ENCODE peak calls at places on chromosomes 7 and 10, in five cellular contexts. J is Peyer's patch, Z is cardiac fibroblast, S is neural crest cell, E is foreskin fibroblast. T is an unnamed sample.
A peak's percentile ranks its signal among the peaks of the same experiment; 100 is the strongest.

GRCh38 chr7:30147785-30148184 is 13.0 kb downstream of the MTURN start:
- DNase-seq in Z (no peak), E (no peak), J (no peak), S (no peak), T (no peak)

GRCh38 chr7:87152897-87153641 is 816 bp downstream of the DMTF1 start:
- DNase-seq in S (peak; percentile 14), E (peak; percentile 28), Z (peak; percentile 48), J (no peak), T (no peak)

GRCh38 chr10:16948335-16948734 is 131.1 kb upstream of the RSU1 start:
- DNase-seq in Z (no peak), J (no peak), S (no peak), E (no peak), T (no peak)

GRCh38 chr10:30788307-30788706 is 158.8 kb upstream of the LYZL2 start:
- DNase-seq in J (no peak), E (peak; percentile 75), S (no peak), Z (peak; percentile 62), T (no peak)

GRCh38 chr7:140423501-140423900 is 19.6 kb downstream of the RAB19 start:
- DNase-seq in E (no peak), S (no peak), J (no peak), Z (no peak), T (no peak)

GRCh38 chr10:59880976-59881510 is 25.3 kb downstream of the CCDC6 start:
- DNase-seq in J (no peak), Z (no peak), E (no peak), S (no peak), T (no peak)

GRCh38 chr7:3991771-3992231 is 690.3 kb upstream of the FOXK1 start:
- DNase-seq in S (no peak), J (no peak), Z (no peak), E (no peak), T (no peak)

GRCh38 chr7:13115157-13115772 is 427.8 kb downstream of the ARL4A start:
- DNase-seq in Z (peak; percentile 18), E (peak; percentile 30), J (no peak), S (no peak), T (no peak)

GRCh38 chr10:5832946-5833345 is 19.7 kb upstream of the GDI2 start:
- DNase-seq in Z (no peak), S (no peak), E (no peak), J (peak; percentile 76), T (no peak)

GRCh38 chr10:102988404-102989314 is 70.6 kb downstream of the CNNM2 start:
- DNase-seq in Z (peak; percentile 28), E (peak; percentile 14), J (no peak), S (no peak), T (no peak)

GRCh38 chr10:28681345-28681763 is 4.0 kb downstream of the BAMBI start:
- DNase-seq in J (no peak), S (no peak), E (no peak), Z (no peak), T (no peak)

GRCh38 chr7:159094030-159094740 is 50.5 kb downstream of the VIPR2 start:
- DNase-seq in Z (no peak), E (no peak), J (peak; percentile 33), S (no peak), T (no peak)

GRCh38 chr7:8152489-8153192 is 109.3 kb downstream of the ICA1 start:
- DNase-seq in S (no peak), J (no peak), E (no peak), Z (no peak), T (no peak)

GRCh38 chr7:1938788-1939433 is 268.8 kb downstream of the ELFN1 start:
- DNase-seq in E (no peak), Z (no peak), S (no peak), J (peak; percentile 48), T (no peak)

GRCh38 chr7:90824386-90825307 is 228.5 kb downstream of the CDK14 start:
- DNase-seq in Z (peak; percentile 90), E (peak; percentile 85), S (no peak), J (no peak), T (no peak)

GRCh38 chr10:131043039-131043691 is 268.4 kb downstream of the TCERG1L start:
- DNase-seq in J (no peak), Z (no peak), S (no peak), E (no peak), T (no peak)

GRCh38 chr10:98055875-98056516 is 25.6 kb upstream of the CRTAC1 start:
- DNase-seq in Z (peak; percentile 11), J (no peak), E (peak; percentile 37), S (peak; percentile 50), T (no peak)

GRCh38 chr10:13056461-13057077 is 43.4 kb upstream of the OPTN start:
- DNase-seq in E (peak; percentile 9), S (no peak), Z (peak; percentile 16), J (no peak), T (no peak)

GRCh38 chr10:43160067-43160918 is 22.0 kb downstream of the CSGALNACT2 start:
- DNase-seq in E (peak; percentile 91), Z (peak; percentile 90), S (no peak), J (no peak), T (no peak)

DNA sequence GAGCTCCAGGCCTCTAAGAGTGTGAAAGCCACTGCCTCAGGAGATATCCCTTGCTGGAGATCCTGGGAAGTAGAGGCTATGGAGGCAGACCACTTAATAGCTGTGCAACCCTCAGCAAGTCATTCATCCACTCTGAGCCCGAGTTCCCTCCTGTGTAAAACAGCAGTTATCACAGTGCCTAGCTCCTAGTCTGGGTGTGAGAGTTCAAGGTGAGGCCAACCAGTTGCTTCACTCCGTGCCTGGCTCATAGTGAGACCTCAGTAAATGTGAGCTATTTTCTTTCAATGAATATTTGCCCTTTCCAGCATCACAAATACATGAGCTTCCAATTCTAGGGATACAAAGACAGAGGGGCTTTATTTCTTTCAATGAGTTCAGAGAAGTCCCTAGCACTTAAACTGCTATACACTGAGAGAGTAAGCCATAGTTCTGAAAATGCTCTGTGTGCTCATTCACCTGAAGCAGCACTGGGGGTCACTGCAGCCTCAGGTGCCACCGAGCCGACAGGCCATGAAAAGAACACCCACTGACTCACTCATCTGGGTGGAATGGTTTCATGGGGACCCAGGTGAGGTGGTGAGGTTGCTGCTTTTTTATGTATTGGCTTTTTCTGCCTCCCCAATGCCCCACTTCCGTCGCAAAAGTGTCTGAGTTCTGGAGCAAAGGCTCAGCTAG is 259.8 kb downstream of the KCNMA1 start:
- DNase-seq in E (no peak), J (no peak), S (no peak), Z (no peak), T (no peak)
- TF ChIP-seq CTCF in E (no peak), J (no peak), S (no peak), Z (no peak), T (no peak)

GRCh38 chr10:71970331-71970730 is 6.1 kb downstream of the CHST3 start:
- DNase-seq in J (no peak), S (no peak), Z (no peak), E (peak; percentile 62), T (no peak)
- TF ChIP-seq CTCF in J (no peak), S (peak; percentile 42), Z (peak; percentile 14), E (no peak), T (no peak)

DNA sequence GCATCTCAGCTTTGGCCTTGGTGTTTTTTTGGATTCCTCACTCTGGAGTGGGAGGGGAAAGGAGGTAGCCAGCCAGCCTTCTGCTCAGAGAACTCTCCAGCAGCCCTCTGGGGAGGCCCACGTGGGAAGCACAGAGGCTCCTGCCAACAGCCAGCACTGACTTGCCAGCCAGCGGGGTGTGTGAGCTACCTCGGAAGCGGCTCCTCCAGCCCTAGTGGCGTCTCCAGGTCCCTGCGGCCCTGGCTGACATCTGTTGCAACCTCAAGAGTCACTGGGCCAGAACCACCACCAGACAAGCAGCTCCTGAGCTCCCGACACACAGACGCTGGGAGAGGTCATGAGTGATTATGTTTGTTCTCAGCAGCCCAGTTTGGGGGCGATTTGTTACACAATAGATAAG is 180.2 kb upstream of the FZD8 start:
- DNase-seq in Z (peak; percentile 76), J (no peak), E (peak; percentile 43), S (peak; percentile 5), T (no peak)
- TF ChIP-seq CTCF in Z (peak; percentile 56), J (no peak), E (no peak), S (peak; percentile 19), T (peak; percentile 42)

GRCh38 chr7:133724148-133724547 is 403.0 kb upstream of the LRGUK start:
- DNase-seq in Z (no peak), J (no peak), E (no peak), S (no peak), T (no peak)

GRCh38 chr7:133727476-133728214 is 399.5 kb upstream of the LRGUK start:
- DNase-seq in E (no peak), S (no peak), Z (no peak), J (no peak), T (no peak)

GRCh38 chr7:133724694-133725093 is 402.4 kb upstream of the LRGUK start:
- DNase-seq in Z (no peak), E (no peak), S (no peak), J (no peak), T (no peak)

GRCh38 chr7:133718131-133718530 is 409.0 kb upstream of the LRGUK start:
- DNase-seq in J (no peak), E (no peak), S (no peak), Z (no peak), T (no peak)

DNA sequence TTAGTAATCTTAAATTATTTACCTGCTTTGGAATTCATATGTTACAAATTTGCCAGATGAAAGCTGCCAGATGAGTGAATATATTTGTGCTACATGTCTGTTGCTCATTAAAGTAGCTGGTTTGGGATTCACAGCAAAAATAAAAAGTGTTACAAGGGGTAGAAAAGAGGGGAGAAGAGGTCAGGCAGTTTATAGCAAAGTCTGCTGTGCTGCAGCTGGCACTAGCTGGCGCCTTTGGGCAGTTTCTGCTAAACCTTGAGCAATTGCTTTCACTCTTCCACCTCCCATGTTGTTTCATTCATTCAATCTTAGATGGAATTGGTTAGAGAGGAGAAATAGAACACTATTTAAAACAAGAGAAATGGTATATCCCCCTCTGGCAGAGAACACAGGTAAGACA is 404.1 kb upstream of the LRGUK start:
- DNase-seq in E (no peak), J (no peak), S (no peak), Z (no peak), T (no peak)
- TF ChIP-seq CTCF in E (no peak), J (no peak), S (no peak), Z (no peak), T (no peak)

GRCh38 chr7:142487124-142487523 is 229.3 kb upstream of the PRSS58 start:
- DNase-seq in E (no peak), J (no peak), Z (no peak), S (no peak), T (no peak)

GRCh38 chr7:142483659-142484317 is 225.9 kb upstream of the PRSS58 start:
- DNase-seq in Z (no peak), E (no peak), J (no peak), S (no peak), T (no peak)

GRCh38 chr7:142488234-142488633 is 230.4 kb upstream of the PRSS58 start:
- DNase-seq in E (no peak), S (no peak), J (no peak), Z (no peak), T (no peak)

GRCh38 chr7:142482899-142483658 is 225.2 kb upstream of the PRSS58 start:
- DNase-seq in S (peak; percentile 30), Z (peak; percentile 63), J (no peak), E (peak; percentile 86), T (no peak)

DNA sequence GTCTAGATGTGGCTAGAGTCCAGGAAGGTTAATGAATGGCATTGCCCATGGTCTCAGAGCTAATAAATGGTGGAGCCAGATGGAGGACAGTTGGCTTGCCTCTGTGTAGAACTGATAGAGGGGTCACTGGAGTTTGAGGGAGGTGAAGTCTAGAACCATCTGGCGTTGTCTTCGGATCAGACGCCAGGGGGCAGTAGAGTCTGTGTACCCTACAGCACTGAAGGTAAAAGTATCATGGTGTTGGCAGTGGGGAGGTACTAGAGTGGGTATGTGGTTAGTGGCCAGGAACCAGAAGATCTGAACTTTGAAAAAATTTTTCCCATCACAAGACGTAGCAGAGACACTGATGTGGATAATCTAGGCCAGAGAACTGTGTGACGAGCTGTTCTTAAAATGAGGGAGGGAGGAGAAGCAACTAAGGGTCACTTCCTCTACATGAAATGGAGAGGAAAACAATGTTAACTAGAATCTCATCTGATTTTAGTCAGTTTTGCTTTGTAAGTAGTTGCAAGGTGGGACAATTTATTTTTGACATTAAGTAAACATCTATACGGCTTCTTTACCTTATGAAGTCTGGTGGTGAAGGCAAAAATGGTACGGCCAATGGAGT is 227.9 kb upstream of the PRSS58 start:
- DNase-seq in Z (peak; percentile 28), E (no peak), S (no peak), J (no peak), T (no peak)
- TF ChIP-seq CTCF in Z (peak; percentile 59), E (peak; percentile 52), S (peak; percentile 53), J (no peak), T (no peak)

T was measured in esophagus squamous epithelium.